ENCODE peak calls at places on chromosome 4, in nine cellular contexts. X, G, R, O, L, A, E, B and Z are unnamed samples.

GRCh38 chr4:184599492-184600135 is 49.6 kb downstream of the CASP3 start:
- DNase-seq in E (no peak), X (no peak), R (peak), A (no peak), L (no peak), O (no peak), G (no peak), B (peak), Z (no peak)

GRCh38 chr4:26782830-26783202 is 77.8 kb upstream of the STIM2 start:
- DNase-seq in G (no peak), O (no peak), R (no peak), A (no peak), E (no peak), X (no peak), B (no peak), L (no peak), Z (no peak)

GRCh38 chr4:55296076-55296475 is 50.0 kb upstream of the SRD5A3 start:
- DNase-seq in R (no peak), O (no peak), L (no peak), B (peak), A (no peak), G (no peak), E (no peak), X (no peak), Z (no peak)

GRCh38 chr4:122759639-122760310 is 27.3 kb downstream of the BBS12 start:
- DNase-seq in R (no peak), O (no peak), L (no peak), X (no peak), B (no peak), E (no peak), G (no peak), A (no peak), Z (no peak)

GRCh38 chr4:82739292-82740190 is 59.1 kb downstream of the SCD5 start:
- DNase-seq in A (peak), X (no peak), G (peak), R (peak), B (peak), L (peak), E (peak), O (peak), Z (peak)

GRCh38 chr4:139872274-139872673 is 206.7 kb downstream of the MGST2 start:
- DNase-seq in E (no peak), G (no peak), R (peak), A (peak), X (no peak), O (no peak), L (no peak), B (peak), Z (no peak)

GRCh38 chr4:19224820-19225219 is 1026.9 kb upstream of the SLIT2 start:
- DNase-seq in E (no peak), O (no peak), G (no peak), X (no peak), B (peak), A (peak), L (no peak), R (peak), Z (no peak)

GRCh38 chr4:39591290-39591689 is 47.4 kb downstream of the SMIM14 start:
- DNase-seq in X (no peak), G (no peak), R (no peak), A (no peak), B (no peak), E (peak), O (no peak), L (peak), Z (no peak)

GRCh38 chr4:1722551-1723071 is 1.3 kb downstream of the TACC3 start:
- DNase-seq in L (no peak), O (no peak), A (no peak), R (no peak), B (no peak), G (no peak), E (no peak), X (no peak), Z (no peak)

GRCh38 chr4:71074452-71075299 is 81.2 kb downstream of the DCK start:
- DNase-seq in G (no peak), O (no peak), R (no peak), B (peak), A (no peak), E (peak), X (no peak), L (no peak), Z (peak)

GRCh38 chr4:142696334-142697122 is 149.6 kb downstream of the INPP4B start:
- DNase-seq in X (no peak), A (no peak), O (no peak), L (no peak), B (no peak), G (no peak), R (no peak), E (no peak), Z (no peak)

GRCh38 chr4:80053140-80053910 is 19.7 kb downstream of the ANTXR2 start:
- DNase-seq in A (no peak), E (no peak), R (no peak), X (no peak), G (no peak), B (peak), L (no peak), O (no peak), Z (no peak)

GRCh38 chr4:87019898-87020297 is 85.1 kb downstream of the AFF1 start:
- DNase-seq in R (no peak), O (no peak), L (no peak), X (no peak), A (no peak), G (no peak), B (no peak), E (no peak), Z (no peak)

GRCh38 chr4:7842384-7843279 is 97.0 kb downstream of the AFAP1 start:
- DNase-seq in L (peak), O (no peak), G (no peak), E (peak), R (peak), B (peak), X (no peak), A (peak), Z (peak)

GRCh38 chr4:158649111-158649680 is 22.5 kb downstream of the C4orf46 start:
- DNase-seq in O (no peak), L (no peak), E (no peak), R (no peak), A (no peak), X (no peak), G (no peak), B (peak), Z (peak)

GRCh38 chr4:125187221-125187620 is 127.5 kb upstream of the FAT4 start:
- DNase-seq in R (no peak), O (no peak), G (no peak), B (peak), A (peak), L (no peak), X (no peak), E (no peak), Z (no peak)

GRCh38 chr4:55445921-55446577 is 50.3 kb downstream of the TMEM165 start:
- DNase-seq in A (peak), G (no peak), L (no peak), R (no peak), B (peak), X (no peak), E (no peak), O (no peak), Z (no peak)

GRCh38 chr4:7546809-7547367 is 112.2 kb upstream of the PSAPL1 start:
- DNase-seq in O (no peak), R (no peak), G (no peak), L (no peak), B (peak), E (no peak), A (no peak), X (no peak), Z (no peak)

GRCh38 chr4:76726631-76727030 is 171.3 kb downstream of the SOWAHB start:
- DNase-seq in B (no peak), L (no peak), O (no peak), R (no peak), G (no peak), X (no peak), E (no peak), A (no peak), Z (no peak)

GRCh38 chr4:81844717-81845116 is 373.0 kb upstream of the RASGEF1B start:
- DNase-seq in B (peak), L (peak), X (peak), G (peak), R (peak), E (peak), O (no peak), A (peak), Z (peak)